ENCODE peak calls at places on chromosomes 1 and 21, in four cellular contexts. Z is A549, S is GM12878, B is SK-N-SH. O is an unnamed sample.

GRCh38 chr1:59431566-59432294 is 134.8 kb downstream of the FGGY start:
- DNase-seq in Z (no peak), S (no peak), B (no peak), O (no peak)

GRCh38 chr1:68916227-68916853 is 419.5 kb upstream of the DEPDC1 start:
- DNase-seq in Z (no peak), S (no peak), B (no peak), O (no peak)

GRCh38 chr1:78284354-78284753 is 206.4 kb upstream of the PTGFR start:
- DNase-seq in Z (no peak), S (no peak), B (no peak), O (no peak)

GRCh38 chr1:234322979-234323378 is 50.3 kb upstream of the COA6 start:
- DNase-seq in Z (peak; percentile 62), S (no peak), B (no peak), O (peak; percentile 44)

GRCh38 chr1:63915121-63915520 is 141.3 kb downstream of the ROR1 start:
- DNase-seq in Z (peak; percentile 41), S (no peak), B (peak; percentile 32), O (peak; percentile 25)

GRCh38 chr1:223726380-223727001 is 14.2 kb downstream of the CAPN2 start:
- DNase-seq in Z (peak; percentile 87), S (peak; percentile 83), B (peak; percentile 58), O (no peak)

GRCh38 chr1:60255565-60255964 is 182.0 kb upstream of the C1orf87 start:
- DNase-seq in Z (peak; percentile 7), S (no peak), B (no peak), O (peak; percentile 5)

GRCh38 chr1:170893655-170894297 is 41.6 kb upstream of the MROH9 start:
- DNase-seq in Z (no peak), S (no peak), B (no peak), O (no peak)

GRCh38 chr1:156816561-156817328 is at the start of gene SH2D2A:
- DNase-seq in Z (no peak), S (peak; percentile 71), B (no peak), O (no peak)

GRCh38 chr1:230310381-230311163 is 115.6 kb downstream of the PGBD5 start:
- DNase-seq in Z (peak; percentile 71), S (peak; percentile 11), B (peak; percentile 88), O (peak; percentile 60)

GRCh38 chr1:204438628-204439027 is 27.0 kb upstream of the PPP1R15B start:
- DNase-seq in Z (peak; percentile 66), S (no peak), B (no peak), O (no peak)

GRCh38 chr21:37435120-37435519 is 68.5 kb downstream of the DYRK1A start:
- DNase-seq in Z (peak; percentile 38), S (no peak), B (peak; percentile 70), O (no peak)

GRCh38 chr1:27391511-27392095 is 819 bp upstream of the GPR3 start:
- DNase-seq in Z (peak; percentile 28), S (no peak), B (no peak), O (peak; percentile 29)

GRCh38 chr1:8202182-8202905 is 115.6 kb upstream of the SLC45A1 start:
- DNase-seq in Z (peak; percentile 90), S (no peak), B (no peak), O (peak; percentile 78)

GRCh38 chr21:44492572-44493385 is 37.5 kb downstream of the LRRC3 start:
- DNase-seq in Z (no peak), S (no peak), B (no peak), O (no peak)

GRCh38 chr21:44490816-44491215 is 35.5 kb downstream of the LRRC3 start:
- DNase-seq in Z (no peak), S (no peak), B (no peak), O (no peak)

GRCh38 chr21:44490405-44490804 is 35.1 kb downstream of the LRRC3 start:
- DNase-seq in Z (no peak), S (no peak), B (no peak), O (no peak)

GRCh38 chr21:44487831-44488230 is 32.5 kb downstream of the LRRC3 start:
- DNase-seq in Z (peak; percentile 45), S (no peak), B (no peak), O (peak; percentile 30)

GRCh38 chr21:44489962-44490361 is 34.7 kb downstream of the LRRC3 start:
- DNase-seq in Z (no peak), S (no peak), B (no peak), O (no peak)
- TF ChIP-seq PBX3 in Z (no peak), S (no peak), B (no peak), O (no peak)

GRCh38 chr1:175632667-175633066 is 110.7 kb downstream of the TNR start:
- DNase-seq in Z (no peak), S (no peak), B (no peak), O (no peak)

GRCh38 chr1:175628548-175629317 is 114.7 kb downstream of the TNR start:
- DNase-seq in Z (no peak), S (no peak), B (no peak), O (no peak)

GRCh38 chr1:175633801-175634200 is 109.6 kb downstream of the TNR start:
- DNase-seq in Z (no peak), S (no peak), B (no peak), O (no peak)

GRCh38 chr1:175630076-175630475 is 113.3 kb downstream of the TNR start:
- DNase-seq in Z (no peak), S (no peak), B (no peak), O (no peak)

DNA sequence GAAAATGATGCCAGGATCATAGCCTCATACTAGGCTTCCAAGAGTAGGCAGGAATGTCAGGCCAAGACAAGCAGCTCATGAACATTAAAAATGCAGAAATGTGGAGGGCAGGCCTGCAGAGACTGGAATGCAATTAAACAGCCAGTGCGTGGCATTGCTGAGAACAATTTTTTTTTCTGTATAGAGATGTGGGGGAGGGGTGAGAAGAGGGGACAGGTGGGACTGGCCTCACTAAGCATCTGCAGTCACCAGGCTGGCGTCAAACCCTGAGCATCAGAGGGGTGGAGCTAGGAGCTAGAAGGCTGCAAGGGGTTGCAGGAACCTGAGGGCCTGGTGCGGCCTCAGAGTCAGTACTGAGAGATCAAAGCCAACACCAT is 114.1 kb downstream of the TNR start:
- DNase-seq in Z (no peak), S (no peak), B (no peak), O (no peak)
- TF ChIP-seq PBX3 in Z (no peak), S (no peak), B (no peak), O (no peak)

GRCh38 chr1:3119748-3120524 is 50.9 kb downstream of the PRDM16 start:
- DNase-seq in Z (no peak), S (no peak), B (no peak), O (no peak)

GRCh38 chr1:3120994-3121393 is 52.0 kb downstream of the PRDM16 start:
- DNase-seq in Z (no peak), S (no peak), B (no peak), O (no peak)

GRCh38 chr1:3119061-3119460 is 50.1 kb downstream of the PRDM16 start:
- DNase-seq in Z (no peak), S (no peak), B (no peak), O (no peak)

GRCh38 chr1:3122311-3122710 is 53.3 kb downstream of the PRDM16 start:
- DNase-seq in Z (no peak), S (no peak), B (no peak), O (no peak)

GRCh38 chr1:3121401-3122215 is 52.6 kb downstream of the PRDM16 start:
- DNase-seq in Z (no peak), S (no peak), B (no peak), O (no peak)
- TF ChIP-seq PBX3 in Z (no peak), S (no peak), B (no peak), O (no peak)

DNA sequence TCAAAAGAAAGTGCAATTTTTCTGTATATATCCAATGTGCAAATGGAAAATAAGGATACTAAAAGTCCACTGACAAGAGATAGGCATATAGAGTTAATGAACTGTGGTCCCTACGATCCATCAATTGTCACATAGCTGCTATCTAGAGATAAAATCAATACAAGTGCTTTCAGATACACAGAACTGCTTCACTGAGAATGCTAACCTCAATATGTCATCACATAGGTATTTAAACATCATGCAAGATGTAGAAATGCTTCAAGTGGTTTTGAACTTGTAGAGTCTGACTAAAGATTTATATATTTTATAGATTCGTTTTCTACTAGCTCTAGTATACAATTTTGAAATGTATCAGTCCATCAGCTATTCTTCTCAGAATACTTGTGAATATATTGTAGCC is 1604.7 kb downstream of the PLA2G4A start:
- DNase-seq in Z (no peak), S (no peak), B (no peak), O (no peak)
- TF ChIP-seq PBX3 in Z (no peak), S (no peak), B (peak; percentile 73), O (no peak)

GRCh38 chr1:225565845-225566244 is 87.1 kb downstream of the ENAH start:
- DNase-seq in Z (no peak), S (no peak), B (no peak), O (no peak)

GRCh38 chr1:225572422-225572821 is 80.5 kb downstream of the ENAH start:
- DNase-seq in Z (peak; percentile 32), S (no peak), B (no peak), O (no peak)

GRCh38 chr1:225573216-225573615 is 79.7 kb downstream of the ENAH start:
- DNase-seq in Z (no peak), S (no peak), B (no peak), O (no peak)

GRCh38 chr1:225567789-225568188 is 85.1 kb downstream of the ENAH start:
- DNase-seq in Z (peak; percentile 39), S (no peak), B (no peak), O (peak; percentile 6)
- TF ChIP-seq PBX3 in Z (no peak), S (no peak), B (no peak), O (no peak)

GRCh38 chr21:29547998-29548397 is 249.3 kb downstream of the BACH1 start:
- DNase-seq in Z (no peak), S (no peak), B (no peak), O (peak; percentile 23)
- TF ChIP-seq PBX3 in Z (no peak), S (no peak), B (no peak), O (no peak)

GRCh38 chr1:32639489-32640075 is 10.8 kb downstream of the ZBTB8OS start:
- DNase-seq in Z (no peak), S (no peak), B (no peak), O (no peak)
- TF ChIP-seq PBX3 in Z (no peak), S (no peak), B (no peak), O (no peak)